ENCODE peak calls at places on chromosome 5, in six cellular contexts. One of them, this sample, is unnamed.
A peak's percentile ranks its signal among the peaks of the same experiment; 100 is the strongest.

GRCh38 chr5:151093476-151093889 is 12.6 kb upstream of the TNIP1 start:
- DNase-seq in H1: no peak
- DNase-seq in K562: no peak
- DNase-seq in HepG2: no peak
- DNase-seq in GM12878: no peak
- DNase-seq in GM12892: no peak
- DNase-seq in this sample: no peak

GRCh38 chr5:8491254-8491653 is 622.3 kb downstream of the MTRR start:
- DNase-seq in K562: no peak
- DNase-seq in GM12878: no peak
- DNase-seq in GM12892: no peak
- DNase-seq in HepG2: no peak
- DNase-seq in H1: no peak
- DNase-seq in this sample: no peak

GRCh38 chr5:11247224-11247623 is 486.2 kb upstream of the DAP start:
- DNase-seq in H1: no peak
- DNase-seq in HepG2: no peak
- DNase-seq in K562: no peak
- DNase-seq in GM12878: no peak
- DNase-seq in GM12892: no peak
- DNase-seq in this sample: no peak

GRCh38 chr5:121086671-121087070 is 622.6 kb downstream of the PRR16 start:
- DNase-seq in H1: no peak
- DNase-seq in HepG2: no peak
- DNase-seq in GM12878: no peak
- DNase-seq in K562: no peak
- DNase-seq in GM12892: no peak
- DNase-seq in this sample: no peak

GRCh38 chr5:62576570-62577172 is 1.9 kb upstream of the LRRC70 start:
- DNase-seq in K562: no peak
- DNase-seq in HepG2: no peak
- DNase-seq in GM12892: no peak
- DNase-seq in H1: no peak
- DNase-seq in GM12878: no peak
- DNase-seq in this sample: no peak

GRCh38 chr5:77066823-77067442 is 20.2 kb downstream of the ZBED3 start:
- DNase-seq in H1: no peak
- DNase-seq in GM12892: no peak
- DNase-seq in HepG2: no peak
- DNase-seq in K562: no peak
- DNase-seq in GM12878: no peak
- DNase-seq in this sample: no peak

GRCh38 chr5:147534172-147534951 is 24.5 kb upstream of the DPYSL3 start:
- DNase-seq in HepG2: no peak
- DNase-seq in H1: no peak
- DNase-seq in GM12878: no peak
- DNase-seq in K562: no peak
- DNase-seq in GM12892: no peak
- DNase-seq in this sample: no peak

GRCh38 chr5:140633081-140633471 is at the start of gene CD14:
- DNase-seq in H1: no peak
- DNase-seq in GM12892: no peak
- DNase-seq in K562: no peak
- DNase-seq in HepG2: peak; percentile 53
- DNase-seq in GM12878: no peak
- DNase-seq in this sample: no peak

GRCh38 chr5:67732471-67732870 is 483.1 kb upstream of the PIK3R1 start:
- DNase-seq in H1: no peak
- DNase-seq in GM12878: peak; percentile 13
- DNase-seq in GM12892: no peak
- DNase-seq in HepG2: no peak
- DNase-seq in K562: no peak
- DNase-seq in this sample: no peak

GRCh38 chr5:79850316-79850822 is 140.7 kb downstream of the MTX3 start:
- DNase-seq in HepG2: no peak
- DNase-seq in GM12878: no peak
- DNase-seq in K562: no peak
- DNase-seq in H1: no peak
- DNase-seq in GM12892: no peak
- DNase-seq in this sample: no peak

GRCh38 chr5:35205186-35205585 is 25.1 kb downstream of the PRLR start:
- DNase-seq in H1: no peak
- DNase-seq in K562: no peak
- DNase-seq in HepG2: no peak
- DNase-seq in GM12892: no peak
- DNase-seq in GM12878: no peak
- DNase-seq in this sample: no peak

GRCh38 chr5:10633271-10634049 is 69.6 kb downstream of the ANKRD33B start:
- DNase-seq in HepG2: no peak
- DNase-seq in K562: no peak
- DNase-seq in H1: no peak
- DNase-seq in GM12878: no peak
- DNase-seq in GM12892: no peak
- DNase-seq in this sample: no peak

GRCh38 chr5:170971-171800 is 20.1 kb upstream of the LRRC14B start:
- DNase-seq in GM12878: no peak
- DNase-seq in GM12892: peak; percentile 16
- DNase-seq in HepG2: no peak
- DNase-seq in H1: no peak
- DNase-seq in K562: no peak
- DNase-seq in this sample: no peak

GRCh38 chr5:68500828-68501227 is 285.3 kb downstream of the PIK3R1 start:
- DNase-seq in H1: no peak
- DNase-seq in K562: no peak
- DNase-seq in GM12892: no peak
- DNase-seq in HepG2: no peak
- DNase-seq in GM12878: no peak
- DNase-seq in this sample: no peak

GRCh38 chr5:147688965-147689364 is 93.6 kb downstream of the JAKMIP2 start:
- DNase-seq in GM12878: no peak
- DNase-seq in K562: no peak
- DNase-seq in H1: no peak
- DNase-seq in HepG2: no peak
- DNase-seq in GM12892: no peak
- DNase-seq in this sample: no peak

GRCh38 chr5:53262348-53262970 is 152.9 kb upstream of the MOCS2 start:
- DNase-seq in K562: peak; percentile 14
- DNase-seq in GM12878: no peak
- DNase-seq in H1: no peak
- DNase-seq in HepG2: peak; percentile 2
- DNase-seq in GM12892: no peak
- DNase-seq in this sample: no peak

GRCh38 chr5:32443145-32443540 is 1.4 kb downstream of the ZFR start:
- DNase-seq in GM12892: no peak
- DNase-seq in GM12878: peak; percentile 31
- DNase-seq in HepG2: no peak
- DNase-seq in H1: no peak
- DNase-seq in K562: no peak
- DNase-seq in this sample: no peak

DNA sequence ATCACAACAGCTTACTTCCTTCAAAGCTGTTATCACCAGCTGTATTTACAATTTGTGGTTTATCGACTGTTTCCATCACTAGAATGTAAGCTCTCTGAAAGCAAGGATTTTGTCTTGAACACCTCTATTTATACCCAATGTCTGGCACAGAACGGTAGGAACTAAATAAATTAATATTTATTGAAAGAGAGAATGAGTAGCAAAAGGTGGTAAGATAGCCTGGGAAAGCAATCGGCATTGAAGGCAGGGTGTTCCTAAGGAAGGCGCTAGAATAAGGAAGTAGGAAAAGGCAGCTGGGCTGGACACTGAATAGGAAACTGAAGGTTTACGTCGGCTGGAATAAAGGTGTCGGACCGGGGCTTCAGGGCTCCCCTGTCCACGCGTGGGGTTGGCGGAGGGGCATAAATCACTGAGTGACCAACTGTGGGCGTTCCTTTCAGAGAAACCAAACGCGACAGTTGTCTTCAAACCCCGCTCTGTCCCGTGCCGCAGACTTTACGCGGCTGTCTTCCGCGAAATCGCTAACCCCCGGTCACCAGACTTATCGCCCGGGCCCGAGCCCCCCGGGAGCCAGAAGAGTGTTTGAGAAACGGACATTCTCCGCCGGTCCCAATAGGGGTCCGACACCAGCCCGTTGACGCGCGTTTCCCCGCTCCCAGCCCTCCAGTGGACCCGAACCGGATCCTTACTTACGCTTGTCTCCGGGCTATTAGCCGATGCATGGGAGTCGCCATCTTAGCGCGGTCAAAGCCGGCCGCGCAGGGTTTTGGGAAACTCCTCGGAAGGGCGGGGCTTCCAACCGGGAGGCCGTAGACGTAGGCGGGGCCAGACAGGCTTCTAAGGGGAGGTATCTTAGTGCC is at the start of gene ZCCHC10:
- DNase-seq in HepG2: peak; percentile 86
- DNase-seq in H1: peak; percentile 89
- DNase-seq in GM12892: peak; percentile 84
- DNase-seq in GM12878: peak; percentile 56
- DNase-seq in K562: peak; percentile 93
- DNase-seq in this sample: peak; percentile 78
- TF ChIP-seq POLR2A in HepG2: peak; percentile 80
- TF ChIP-seq POLR2A in H1: peak; percentile 97
- TF ChIP-seq POLR2A in GM12892: peak; percentile 94
- TF ChIP-seq POLR2A in GM12878: peak; percentile 93
- TF ChIP-seq POLR2A in K562: peak; percentile 97
- TF ChIP-seq POLR2A in this sample: peak; percentile 94

DNA sequence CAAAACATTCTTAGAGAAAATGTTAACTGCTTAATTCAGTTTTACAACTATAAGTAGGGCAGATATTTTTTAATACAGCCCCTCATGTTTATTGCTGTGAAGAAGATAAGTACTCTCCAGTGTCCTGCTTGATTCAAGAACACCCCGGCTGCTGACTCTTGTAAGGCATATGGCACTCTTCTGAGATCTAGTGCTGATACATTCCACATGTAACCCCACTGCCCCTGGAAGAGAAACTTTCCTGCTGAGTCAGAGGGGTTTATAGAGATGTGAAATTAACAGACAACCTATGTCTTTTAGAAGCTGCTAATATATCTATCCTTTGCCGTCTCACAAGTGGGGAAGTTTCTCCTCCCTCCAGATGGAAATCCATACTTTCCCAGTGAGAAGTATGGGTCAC is 1.0 kb upstream of the MINAR2 start:
- DNase-seq in K562: no peak
- DNase-seq in GM12878: no peak
- DNase-seq in H1: no peak
- DNase-seq in HepG2: no peak
- DNase-seq in GM12892: no peak
- DNase-seq in this sample: no peak
- TF ChIP-seq TAF1 in K562: no peak
- TF ChIP-seq TAF1 in GM12878: no peak
- TF ChIP-seq TAF1 in H1: no peak
- TF ChIP-seq TAF1 in HepG2: no peak
- TF ChIP-seq TAF1 in GM12892: no peak
- TF ChIP-seq TAF1 in this sample: no peak

DNA sequence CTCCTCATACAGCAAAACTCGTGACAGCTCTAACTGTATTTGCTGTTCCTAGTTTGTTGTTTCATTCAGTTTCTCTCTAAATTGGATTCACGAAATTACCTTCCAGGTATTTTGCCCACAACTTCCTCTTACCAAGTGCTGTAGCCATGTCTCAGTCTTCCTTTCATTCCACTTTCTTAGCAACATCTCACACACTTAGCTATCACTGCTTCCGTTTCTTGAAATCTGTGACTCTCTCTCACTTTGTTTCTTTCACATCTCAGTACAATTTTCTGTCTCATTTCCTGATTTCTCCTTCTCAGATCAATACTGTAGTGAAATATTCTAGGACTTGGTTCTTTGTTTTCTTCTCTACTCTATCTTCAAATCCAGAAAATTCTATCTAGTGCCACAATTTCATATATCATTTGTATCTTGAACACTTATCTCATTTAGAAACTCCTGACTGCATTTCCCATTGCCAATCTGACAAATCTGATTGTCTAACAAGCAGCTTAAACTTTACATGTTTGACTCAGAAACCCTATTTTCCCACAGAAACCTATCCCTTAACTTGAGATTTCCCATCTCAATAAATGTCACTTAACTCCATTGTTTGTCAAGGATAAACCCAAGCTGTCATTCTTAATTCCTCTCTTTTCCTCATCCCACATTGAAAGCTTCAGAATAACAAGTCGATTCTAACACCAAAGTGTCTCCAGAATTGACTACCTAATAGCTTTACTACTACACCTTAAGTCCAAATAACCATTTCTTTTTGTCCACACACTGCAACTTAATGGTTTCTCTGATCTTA is 303.1 kb downstream of the CDH12 start:
- DNase-seq in H1: no peak
- DNase-seq in HepG2: no peak
- DNase-seq in K562: no peak
- DNase-seq in GM12878: no peak
- DNase-seq in GM12892: no peak
- DNase-seq in this sample: no peak
- TF ChIP-seq POLR2AphosphoS5 in H1: no peak
- TF ChIP-seq POLR2AphosphoS5 in HepG2: no peak
- TF ChIP-seq POLR2AphosphoS5 in K562: no peak
- TF ChIP-seq POLR2AphosphoS5 in GM12878: no peak
- TF ChIP-seq POLR2AphosphoS5 in GM12892: no peak
- TF ChIP-seq POLR2AphosphoS5 in this sample: no peak

DNA sequence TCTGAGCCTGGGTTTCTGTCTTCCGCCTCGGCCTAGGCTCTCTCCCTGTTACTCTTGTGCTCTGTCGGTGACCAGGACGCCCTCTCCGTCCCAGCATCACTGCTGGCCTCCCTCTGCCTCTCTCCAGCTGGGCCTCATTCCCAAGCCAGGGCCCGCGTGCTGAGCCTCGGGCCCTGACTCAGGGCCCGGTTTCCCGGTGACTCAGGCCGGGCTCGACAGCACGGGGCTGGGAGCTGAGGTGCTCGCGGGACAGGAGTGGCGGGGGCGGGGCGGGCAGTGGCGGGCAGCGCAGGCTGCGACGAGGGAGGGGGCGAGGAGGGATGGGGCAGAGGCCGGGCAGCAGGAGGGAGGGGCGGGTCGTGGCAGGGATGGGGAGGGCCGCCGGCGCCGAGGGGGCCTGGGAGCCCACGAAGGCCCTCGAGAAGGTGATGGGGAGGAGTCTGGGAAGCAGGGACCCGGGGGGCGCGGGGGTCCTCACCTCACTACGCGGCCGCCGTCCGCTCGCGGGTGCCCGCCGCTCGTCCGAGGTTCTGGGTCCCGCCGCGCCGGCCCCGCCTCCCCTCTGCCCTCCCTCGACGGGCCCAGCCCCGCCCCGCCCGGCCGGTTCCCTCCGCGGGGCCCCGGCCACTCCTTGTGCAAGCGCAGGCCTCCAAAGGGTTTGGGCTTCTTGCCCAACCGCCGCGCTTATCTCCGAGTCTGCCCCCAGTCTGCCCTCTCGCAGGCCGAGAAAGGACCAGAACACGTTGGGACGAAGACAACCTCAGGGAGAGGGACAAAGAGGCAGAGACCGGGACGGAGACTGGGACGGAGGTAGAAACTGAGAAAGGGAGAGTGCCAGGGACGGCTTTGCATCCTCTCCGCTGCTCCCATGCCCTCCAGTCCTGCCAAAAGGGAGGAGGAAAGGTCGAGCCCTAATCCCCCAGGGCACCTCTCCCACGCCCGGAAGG is at the start of gene ARAP3:
- DNase-seq in K562: peak; percentile 88
- DNase-seq in GM12892: no peak
- DNase-seq in H1: no peak
- DNase-seq in GM12878: no peak
- DNase-seq in HepG2: peak; percentile 9
- DNase-seq in this sample: no peak
- TF ChIP-seq POLR2A in K562: peak; percentile 28
- TF ChIP-seq POLR2A in GM12892: no peak
- TF ChIP-seq POLR2A in H1: no peak
- TF ChIP-seq POLR2A in GM12878: no peak
- TF ChIP-seq POLR2A in HepG2: no peak
- TF ChIP-seq POLR2A in this sample: no peak

GRCh38 chr5:172399336-172399735 is 55.0 kb downstream of the SH3PXD2B start:
- DNase-seq in GM12892: no peak
- DNase-seq in K562: no peak
- DNase-seq in H1: no peak
- DNase-seq in GM12878: no peak
- DNase-seq in HepG2: no peak
- DNase-seq in this sample: no peak
- TF ChIP-seq TAF1 in GM12892: no peak
- TF ChIP-seq TAF1 in K562: no peak
- TF ChIP-seq TAF1 in H1: no peak
- TF ChIP-seq TAF1 in GM12878: no peak
- TF ChIP-seq TAF1 in HepG2: no peak
- TF ChIP-seq TAF1 in this sample: no peak